ENCODE peak calls at places on chromosome 4, in six cellular contexts. K is stimulated activated CD8-positive, alpha-beta memory T cell treated with anti-CD3 and anti-CD28 coated beads, Interleukin-15, amount 100 ng/mL, for 48 hours; O is activated CD4-positive, CD25-positive, alpha-beta regulatory T cell; U is activated T-cell treated with anti-CD3 and anti-CD28 coated beads, Interleukin-2, amount 50 U/mL, for 72 hours; Z is HEK293T; T is HT1080. B is an unnamed sample.

GRCh38 chr4:54073481-54073880 is 9.1 kb upstream of the CHIC2 start:
- DNase-seq in K (no peak), T (peak; percentile 39), U (no peak), Z (no peak), O (no peak), B (no peak)

GRCh38 chr4:180947421-180947820 is 1295.8 kb upstream of the TENM3 start:
- DNase-seq in O (no peak), Z (peak; percentile 5), K (no peak), U (no peak), T (peak; percentile 35), B (peak; percentile 31)

GRCh38 chr4:174631901-174632758 is 109.8 kb upstream of the HPGD start:
- DNase-seq in Z (peak; percentile 39), K (no peak), O (no peak), U (no peak), T (peak; percentile 36), B (peak; percentile 50)

GRCh38 chr4:109998867-109999303 is 86.2 kb downstream of the EGF start:
- DNase-seq in U (peak; percentile 50), O (no peak), Z (peak; percentile 50), K (no peak), T (peak; percentile 50), B (peak; percentile 76)

GRCh38 chr4:154507170-154507569 is 15.6 kb upstream of the DCHS2 start:
- DNase-seq in K (no peak), U (no peak), O (no peak), T (no peak), Z (no peak), B (no peak)

GRCh38 chr4:76963136-76963477 is 13.6 kb downstream of the SEPTIN11 start:
- DNase-seq in Z (no peak), T (no peak), O (no peak), U (no peak), K (no peak), B (no peak)

GRCh38 chr4:150316332-150317205 is 238.3 kb downstream of the DCLK2 start:
- DNase-seq in T (no peak), U (no peak), Z (no peak), K (no peak), O (no peak), B (no peak)

GRCh38 chr4:48970471-48970921 is 15.6 kb upstream of the CWH43 start:
- DNase-seq in Z (no peak), O (no peak), K (no peak), U (no peak), T (peak; percentile 96), B (no peak)

GRCh38 chr4:5941601-5942000 is 48.7 kb upstream of the CRMP1 start:
- DNase-seq in K (no peak), T (no peak), Z (no peak), U (no peak), O (no peak), B (peak; percentile 40)

GRCh38 chr4:140609548-140610425 is 41.0 kb upstream of the UCP1 start:
- DNase-seq in U (no peak), T (peak; percentile 67), Z (peak; percentile 61), O (no peak), K (no peak), B (peak; percentile 77)

GRCh38 chr4:16196482-16197393 is 29.5 kb downstream of the TAPT1 start:
- DNase-seq in Z (peak; percentile 25), U (no peak), K (no peak), O (no peak), T (peak; percentile 34), B (peak; percentile 86)

GRCh38 chr4:70833701-70834100 is 6.0 kb downstream of the GRSF1 start:
- DNase-seq in O (no peak), Z (no peak), T (no peak), K (no peak), U (no peak), B (peak; percentile 47)

GRCh38 chr4:101326586-101326985 is 20.7 kb downstream of the PPP3CA start:
- DNase-seq in K (no peak), T (no peak), U (no peak), Z (no peak), O (no peak), B (no peak)

GRCh38 chr4:114040319-114041116 is 61.1 kb upstream of the ARSJ start:
- DNase-seq in O (no peak), Z (no peak), U (no peak), T (peak; percentile 17), K (no peak), B (peak; percentile 42)

GRCh38 chr4:110639207-110640092 is 16.6 kb upstream of the PITX2 start:
- DNase-seq in Z (no peak), U (no peak), K (no peak), T (no peak), O (no peak), B (no peak)

GRCh38 chr4:157052429-157053040 is 23.4 kb upstream of the GLRB start:
- DNase-seq in K (no peak), T (no peak), Z (no peak), O (no peak), U (no peak), B (peak; percentile 68)

GRCh38 chr4:170025523-170026252 is 507 bp downstream of the MFAP3L start:
- DNase-seq in O (no peak), U (peak; percentile 22), K (no peak), T (no peak), Z (peak; percentile 52), B (peak; percentile 48)

GRCh38 chr4:104641427-104641826 is 146.7 kb upstream of the CXXC4 start:
- DNase-seq in T (no peak), O (no peak), Z (no peak), K (no peak), U (no peak), B (peak; percentile 8)

GRCh38 chr4:86558799-86559198 is 35.3 kb upstream of the PTPN13 start:
- DNase-seq in K (no peak), O (no peak), U (no peak), T (no peak), Z (no peak), B (no peak)

GRCh38 chr4:7630559-7631287 is 196.0 kb upstream of the PSAPL1 start:
- DNase-seq in K (no peak), O (no peak), U (no peak), T (peak; percentile 89), Z (no peak), B (peak; percentile 79)

GRCh38 chr4:158068063-158068462 is 104.8 kb downstream of the GASK1B start:
- DNase-seq in Z (no peak), T (no peak), U (no peak), K (no peak), O (no peak), B (peak; percentile 39)

GRCh38 chr4:52102587-52102986 is 51.5 kb downstream of the SPATA18 start:
- DNase-seq in T (peak; percentile 93), O (no peak), U (no peak), K (no peak), Z (no peak), B (no peak)

GRCh38 chr4:56372774-56373173 is 14.5 kb downstream of the AASDH start:
- DNase-seq in O (no peak), K (no peak), T (no peak), U (no peak), Z (no peak), B (no peak)

B was measured in astrocyte of the hippocampus.